ENCODE peak calls at places on chromosomes 2 and 18, in eight cellular contexts. G is neural crest cell, C is neural progenitor cell, V is left lung, H is vagina, Y is tibial artery, F is colonic mucosa, Q is epithelial cell of esophagus. K is an unnamed sample.

GRCh38 chr2:150145312-150145711 is 342.2 kb downstream of the RND3 start:
- DNase-seq in G (no peak), C (no peak), V (no peak), H (no peak), Y (no peak), F (no peak), Q (no peak), K (no peak)

GRCh38 chr18:73840319-73841065 is 307.1 kb downstream of the FBXO15 start:
- DNase-seq in G (no peak), C (peak; percentile 8), V (no peak), H (peak; percentile 75), Y (no peak), F (no peak), Q (no peak), K (no peak)

GRCh38 chr2:37583867-37584266 is 87.6 kb downstream of the CDC42EP3 start:
- DNase-seq in G (no peak), C (no peak), V (no peak), H (no peak), Y (no peak), F (no peak), Q (peak; percentile 49), K (no peak)

GRCh38 chr2:35463805-35464596 is 891.6 kb upstream of the CRIM1 start:
- DNase-seq in G (no peak), C (no peak), V (no peak), H (no peak), Y (no peak), F (no peak), Q (no peak), K (no peak)

GRCh38 chr18:40607741-40608140 is 1347.3 kb upstream of the PIK3C3 start:
- DNase-seq in G (no peak), C (no peak), V (no peak), H (no peak), Y (no peak), F (no peak), Q (no peak), K (no peak)

GRCh38 chr2:142673836-142674235 is 203.6 kb upstream of the KYNU start:
- DNase-seq in G (no peak), C (peak; percentile 54), V (no peak), H (no peak), Y (no peak), F (no peak), Q (no peak), K (no peak)

GRCh38 chr2:40184551-40184950 is 267.3 kb downstream of the SLC8A1 start:
- DNase-seq in G (no peak), C (no peak), V (no peak), H (no peak), Y (no peak), F (no peak), Q (no peak), K (no peak)

GRCh38 chr2:111978452-111979170 is 76.5 kb upstream of the TMEM87B start:
- DNase-seq in G (no peak), C (no peak), V (no peak), H (no peak), Y (no peak), F (no peak), Q (no peak), K (no peak)

GRCh38 chr18:6881034-6881800 is 151.7 kb downstream of the ARHGAP28 start:
- DNase-seq in G (no peak), C (peak; percentile 38), V (no peak), H (no peak), Y (no peak), F (no peak), Q (no peak), K (no peak)

GRCh38 chr2:238021327-238021726 is 39.5 kb upstream of the SCLY start:
- DNase-seq in G (no peak), C (no peak), V (no peak), H (no peak), Y (no peak), F (no peak), Q (peak; percentile 84), K (no peak)

GRCh38 chr2:128306081-128306930 is 12.4 kb downstream of the HS6ST1 start:
- DNase-seq in G (no peak), C (peak; percentile 52), V (peak; percentile 71), H (no peak), Y (peak; percentile 73), F (peak; percentile 58), Q (peak; percentile 92), K (no peak)

GRCh38 chr2:189188446-189188845 is 8.9 kb upstream of the COL5A2 start:
- DNase-seq in G (no peak), C (no peak), V (no peak), H (no peak), Y (no peak), F (no peak), Q (no peak), K (no peak)

GRCh38 chr2:4780679-4781078 is 911.5 kb upstream of the SOX11 start:
- DNase-seq in G (no peak), C (no peak), V (no peak), H (no peak), Y (no peak), F (no peak), Q (peak; percentile 8), K (no peak)

GRCh38 chr2:88811681-88812080 is 120.2 kb downstream of the RPIA start:
- DNase-seq in G (no peak), C (no peak), V (no peak), H (no peak), Y (no peak), F (no peak), Q (no peak), K (no peak)

GRCh38 chr18:50853863-50854271 is 25.1 kb upstream of the ME2 start:
- DNase-seq in G (peak; percentile 9), C (no peak), V (no peak), H (no peak), Y (no peak), F (peak; percentile 59), Q (peak; percentile 94), K (no peak)

DNA sequence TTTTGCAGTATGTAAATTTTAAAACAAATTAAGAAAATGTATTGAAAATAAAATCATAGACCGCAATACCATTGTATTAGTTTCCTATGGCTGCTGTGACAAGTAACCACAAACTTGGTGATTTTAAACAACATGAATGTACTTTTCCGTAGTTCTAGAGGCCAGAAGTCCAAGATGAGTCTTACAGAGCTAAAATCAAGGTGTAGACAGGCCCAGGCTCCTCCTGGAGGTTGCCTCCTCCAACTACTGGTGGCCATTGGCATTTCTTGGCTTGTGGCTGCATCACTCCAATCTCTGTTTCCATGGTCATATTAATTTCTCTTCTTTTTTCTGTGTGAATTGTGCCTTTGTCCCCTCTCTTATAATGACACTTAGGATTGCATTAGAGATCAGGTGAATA is 59.2 kb upstream of the ETAA1 start:
- DNase-seq in G (no peak), C (no peak), V (no peak), H (no peak), Y (no peak), F (no peak), Q (no peak), K (no peak)
- TF ChIP-seq CTCF in G (no peak), C (no peak), V (no peak), H (no peak), Y (no peak), F (no peak), Q (no peak), K (no peak)

GRCh38 chr18:38695559-38696270 is 1130.1 kb upstream of the CELF4 start:
- DNase-seq in G (no peak), C (no peak), V (no peak), H (no peak), Y (no peak), F (no peak), Q (peak; percentile 94), K (no peak)

GRCh38 chr18:38693085-38693484 is 1127.5 kb upstream of the CELF4 start:
- DNase-seq in G (no peak), C (no peak), V (no peak), H (no peak), Y (no peak), F (no peak), Q (no peak), K (no peak)

GRCh38 chr18:38688402-38688801 is 1122.8 kb upstream of the CELF4 start:
- DNase-seq in G (no peak), C (no peak), V (no peak), H (no peak), Y (no peak), F (no peak), Q (peak; percentile 19), K (no peak)

GRCh38 chr18:38690626-38691025 is 1125.0 kb upstream of the CELF4 start:
- DNase-seq in G (no peak), C (no peak), V (no peak), H (no peak), Y (no peak), F (no peak), Q (no peak), K (no peak)
- TF ChIP-seq CTCF in G (no peak), C (no peak), V (no peak), H (no peak), Y (no peak), F (no peak), Q (no peak), K (no peak)

GRCh38 chr2:173287594-173287993 is 67.1 kb upstream of the CDCA7 start:
- DNase-seq in G (no peak), C (no peak), V (no peak), H (no peak), Y (no peak), F (peak; percentile 67), Q (no peak), K (no peak)

GRCh38 chr2:173288561-173288960 is 66.1 kb upstream of the CDCA7 start:
- DNase-seq in G (no peak), C (no peak), V (no peak), H (no peak), Y (no peak), F (no peak), Q (peak; percentile 90), K (no peak)

GRCh38 chr2:173282795-173283545 is 71.7 kb upstream of the CDCA7 start:
- DNase-seq in G (no peak), C (no peak), V (peak; percentile 69), H (no peak), Y (no peak), F (no peak), Q (peak; percentile 70), K (no peak)

GRCh38 chr2:173290046-173290445 is 64.6 kb upstream of the CDCA7 start:
- DNase-seq in G (no peak), C (no peak), V (no peak), H (no peak), Y (no peak), F (no peak), Q (no peak), K (no peak)

DNA sequence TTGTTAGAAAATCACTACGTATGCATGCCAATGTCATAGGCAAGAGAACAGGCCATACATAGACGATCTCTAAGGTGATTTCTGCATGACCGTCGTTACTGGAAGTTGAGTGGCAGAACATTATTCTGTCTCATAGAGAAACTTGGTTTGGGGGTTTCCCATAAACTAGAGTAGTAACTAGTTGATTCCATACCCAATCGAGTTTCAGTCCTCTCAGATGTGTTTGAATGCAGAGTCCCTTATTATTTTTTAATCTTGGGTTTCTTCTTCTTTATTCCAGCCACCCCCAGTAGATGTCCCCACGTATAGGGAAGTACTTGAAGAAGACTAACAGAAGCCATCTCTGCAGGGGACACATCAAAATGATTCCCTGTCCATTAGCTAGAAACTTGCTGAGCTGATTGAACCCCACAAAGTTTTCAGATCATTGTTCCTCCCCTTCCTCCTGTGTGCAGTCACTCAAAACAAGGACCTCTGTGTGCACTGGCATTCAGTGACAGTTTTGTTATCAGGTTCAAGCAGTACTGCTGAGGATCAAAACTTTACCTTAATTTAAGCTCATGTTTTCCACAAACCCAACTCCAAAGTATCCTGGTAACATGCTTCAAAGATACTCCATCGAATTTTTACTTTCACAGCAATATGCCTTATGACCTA is 68.4 kb upstream of the CDCA7 start:
- DNase-seq in G (no peak), C (no peak), V (no peak), H (no peak), Y (no peak), F (no peak), Q (no peak), K (no peak)
- TF ChIP-seq CTCF in G (no peak), C (no peak), V (no peak), H (no peak), Y (no peak), F (no peak), Q (no peak), K (no peak)

GRCh38 chr2:196758474-196759377 is 40.8 kb downstream of the GTF3C3 start:
- DNase-seq in G (no peak), C (no peak), V (no peak), H (no peak), Y (no peak), F (no peak), Q (peak; percentile 18), K (no peak)
- TF ChIP-seq CTCF in G (peak; percentile 65), C (peak; percentile 28), V (peak; percentile 18), H (peak; percentile 20), Y (peak; percentile 25), F (peak; percentile 29), Q (peak; percentile 27), K (peak; percentile 48)

K was measured in mesothelial cell of epicardium.